ENCODE peak calls at places on chromosomes 2 and 18, in four cellular contexts. H is psoas muscle, R is cardiac muscle cell, N is gastrocnemius medialis. P is an unnamed sample.

GRCh38 chr2:16852651-16853050 is 187.0 kb upstream of the CYRIA start:
- DNase-seq in H (no peak), N (no peak), R (no peak), P (no peak)

GRCh38 chr2:188701836-188702235 is 272.3 kb upstream of the COL3A1 start:
- DNase-seq in R (peak), N (no peak), H (no peak), P (no peak)

GRCh38 chr2:19911799-19912509 is 10.2 kb upstream of the TTC32 start:
- DNase-seq in H (no peak), R (peak), N (no peak), P (no peak)

GRCh38 chr2:59322005-59322404 is 1080.9 kb upstream of the FANCL start:
- DNase-seq in H (no peak), N (no peak), R (no peak), P (no peak)

GRCh38 chr18:57970356-57971095 is 73.5 kb upstream of the NEDD4L start:
- DNase-seq in N (no peak), R (no peak), H (no peak), P (no peak)

GRCh38 chr2:152335851-152336102 is 803 bp downstream of the FMNL2 start:
- DNase-seq in R (no peak), N (no peak), H (no peak), P (no peak)

GRCh38 chr2:203551653-203552250 is 16.7 kb upstream of the RAPH1 start:
- DNase-seq in R (peak), N (no peak), H (no peak), P (no peak)

GRCh38 chr18:57841568-57841967 is 38.5 kb upstream of the ATP8B1 start:
- DNase-seq in H (no peak), N (no peak), R (no peak), P (no peak)

GRCh38 chr2:70896765-70897202 is 38.9 kb upstream of the ATP6V1B1 start:
- DNase-seq in H (no peak), R (no peak), N (no peak), P (no peak)

GRCh38 chr2:186569906-186570305 is 19.9 kb upstream of the ITGAV start:
- DNase-seq in N (no peak), R (no peak), H (no peak), P (no peak)

GRCh38 chr2:105840933-105841332 is 96.2 kb downstream of the NCK2 start:
- DNase-seq in H (no peak), N (no peak), R (no peak), P (no peak)

GRCh38 chr2:39508243-39508642 is 71.2 kb upstream of the MAP4K3 start:
- DNase-seq in N (no peak), H (no peak), R (peak), P (no peak)

GRCh38 chr2:133324150-133324561 is 244.1 kb downstream of the NCKAP5 start:
- DNase-seq in R (peak), H (no peak), N (no peak), P (no peak)

GRCh38 chr18:58416704-58417683 is 211.9 kb downstream of the ALPK2 start:
- DNase-seq in R (peak), H (no peak), N (no peak), P (no peak)

GRCh38 chr18:74148543-74149070 is 284 bp downstream of the TIMM21 start:
- DNase-seq in H (no peak), R (no peak), N (no peak), P (no peak)

GRCh38 chr2:101717041-101717817 is 19.7 kb downstream of the MAP4K4 start:
- DNase-seq in H (no peak), R (no peak), N (no peak), P (no peak)

GRCh38 chr2:152445791-152446201 is 110.8 kb downstream of the FMNL2 start:
- DNase-seq in R (peak), H (no peak), N (no peak), P (no peak)

GRCh38 chr2:8461341-8461740 is 220.5 kb upstream of the ID2 start:
- DNase-seq in H (no peak), R (no peak), N (no peak), P (no peak)

GRCh38 chr2:198315791-198316190 is 511.4 kb downstream of the PLCL1 start:
- DNase-seq in R (no peak), N (no peak), H (no peak), P (no peak)
- TF ChIP-seq CTCF in R (no peak), N (no peak), H (no peak), P (no peak)

GRCh38 chr2:128596453-128597430 is 278.1 kb upstream of the HS6ST1 start:
- DNase-seq in N (no peak), H (no peak), R (no peak), P (no peak)
- H3K4me3 ChIP-seq in N (no peak), H (no peak), R (no peak), P (no peak)

GRCh38 chr2:210167227-210167626 is 4.0 kb downstream of the KANSL1L start:
- DNase-seq in N (no peak), H (no peak), R (peak), P (no peak)
- TF ChIP-seq CTCF in N (no peak), H (no peak), R (no peak), P (no peak)

GRCh38 chr2:25877431-25878360 is 591 bp downstream of the ASXL2 start:
- DNase-seq in R (peak), H (peak), N (peak), P (no peak)

GRCh38 chr2:25881759-25882158 is 3.5 kb upstream of the ASXL2 start:
- DNase-seq in N (no peak), R (no peak), H (no peak), P (no peak)

GRCh38 chr2:25878361-25879132 is at the start of gene ASXL2:
- DNase-seq in H (peak), N (peak), R (peak), P (peak)

DNA sequence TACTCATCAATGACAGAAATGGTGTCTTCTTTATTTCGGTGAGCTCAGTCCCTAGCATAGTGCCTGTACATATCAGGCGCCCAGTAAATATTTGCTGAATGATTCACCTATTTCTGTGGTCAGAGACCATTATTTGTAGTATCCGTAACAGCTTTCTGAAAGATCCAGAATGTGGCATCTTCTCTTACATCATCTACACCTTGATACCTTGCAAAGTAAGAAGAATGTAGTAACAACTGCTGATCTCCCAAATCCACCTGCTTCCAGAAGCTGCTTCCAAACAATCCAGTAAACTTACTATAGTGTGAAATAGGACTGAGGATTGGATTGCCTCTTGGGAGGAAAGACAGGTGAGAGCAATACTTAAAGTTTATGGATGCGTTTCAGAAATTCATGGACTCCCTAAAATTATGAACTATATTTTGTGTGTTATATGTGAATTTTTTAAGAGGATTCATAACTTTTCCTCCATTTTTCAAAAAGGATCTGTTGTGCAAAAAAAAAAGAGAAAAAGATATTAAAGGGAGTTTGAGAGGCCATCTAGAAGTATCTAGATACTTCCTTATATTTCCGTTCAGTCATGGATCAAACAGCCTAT is 945 bp upstream of the ASXL2 start:
- DNase-seq in N (no peak), H (no peak), R (peak), P (no peak)
- H3K4me3 ChIP-seq in N (peak), H (peak), R (peak), P (peak)

GRCh38 chr2:169983506-169983905 is 156.3 kb downstream of the UBR3 start:
- DNase-seq in N (no peak), R (no peak), H (no peak), P (no peak)
- TF ChIP-seq CTCF in N (no peak), R (peak), H (no peak), P (no peak)

DNA sequence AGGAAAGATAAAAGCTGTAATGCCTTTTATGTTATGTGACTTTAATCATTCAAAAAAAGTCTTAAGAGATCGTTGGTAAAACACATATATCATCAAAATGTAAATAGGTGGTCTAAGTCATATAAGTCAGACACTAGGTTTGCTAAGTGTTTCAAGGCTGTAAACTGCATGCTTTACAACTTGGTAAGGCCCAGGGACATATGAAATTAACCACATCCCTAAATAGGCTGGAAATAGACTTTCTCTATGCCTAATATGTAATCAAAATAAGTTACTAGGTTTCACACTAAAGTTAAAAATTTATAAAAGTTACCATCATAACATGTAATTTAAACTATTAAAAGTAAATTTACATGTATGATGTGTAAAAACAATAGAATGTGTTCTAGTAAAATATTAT is 946.3 kb upstream of the LRATD1 start:
- DNase-seq in N (no peak), H (no peak), R (no peak), P (no peak)
- H3K4me3 ChIP-seq in N (no peak), H (no peak), R (no peak), P (no peak)

DNA sequence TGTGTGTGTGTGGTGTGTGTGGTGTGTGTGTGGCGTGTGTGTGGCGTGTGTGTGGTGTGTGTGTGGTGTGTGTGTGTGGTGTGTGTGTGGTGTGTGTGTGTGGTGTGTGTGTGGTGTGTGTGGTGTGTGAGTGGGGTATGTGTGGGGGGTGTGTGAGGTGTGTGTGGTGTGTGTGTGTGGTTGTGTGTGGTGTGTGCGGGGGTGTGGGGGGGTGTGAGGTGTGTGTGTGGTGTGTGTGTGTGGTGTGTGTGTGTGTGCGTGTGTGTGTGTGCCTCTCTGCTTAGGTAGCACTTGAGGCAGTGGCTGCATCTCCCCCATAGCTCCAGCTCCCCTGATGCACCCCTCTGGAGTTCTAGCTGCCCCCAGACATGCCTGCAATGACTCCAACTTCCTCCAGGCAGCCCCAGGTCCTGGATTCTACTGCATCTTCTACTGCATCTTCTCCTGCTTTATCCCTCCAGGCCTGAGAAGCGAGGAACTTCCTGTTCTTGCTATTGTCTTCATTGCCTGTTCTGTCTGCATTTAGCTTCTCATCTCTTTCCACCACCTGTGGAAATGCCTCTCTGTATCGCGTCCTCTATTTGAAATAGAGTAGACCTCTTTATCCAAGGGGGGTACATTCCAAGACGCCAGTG is 22.2 kb upstream of the MLPH start:
- DNase-seq in N (no peak), R (peak), H (no peak), P (no peak)
- TF ChIP-seq CTCF in N (no peak), R (no peak), H (no peak), P (no peak)

P was measured in thoracic aorta.